ENCODE peak calls at places on chromosome 11, in five cellular contexts. C, R, W, J and U are unnamed samples. For H3K27me3, the result is how much of the 10 kb centered on the place peaks cover.

GRCh38 chr11:19955660-19956059 is 204.6 kb downstream of the DBX1 start:
- DNase-seq in R (no peak), C (no peak), J (no peak), W (no peak), U (no peak)

GRCh38 chr11:66419825-66420224 is 1.0 kb upstream of the NPAS4 start:
- DNase-seq in R (no peak), J (no peak), C (no peak), W (no peak), U (no peak)

GRCh38 chr11:69943066-69943465 is 123.8 kb upstream of the FGF3 start:
- DNase-seq in C (peak), J (no peak), W (no peak), R (peak), U (no peak)

GRCh38 chr11:112024178-112024777 is 930 bp upstream of the DLAT start:
- DNase-seq in W (no peak), C (no peak), R (no peak), J (no peak), U (no peak)

GRCh38 chr11:110505514-110506284 is 76.0 kb downstream of the FDX1 start:
- DNase-seq in R (no peak), J (no peak), C (no peak), W (no peak), U (no peak)

GRCh38 chr11:134512061-134512460 is 100.0 kb upstream of the B3GAT1 start:
- DNase-seq in C (no peak), W (no peak), J (no peak), R (peak), U (no peak)

GRCh38 chr11:7019500-7020182 is 505 bp downstream of the ZNF214 start:
- DNase-seq in C (peak), R (no peak), J (peak), W (peak), U (peak)

GRCh38 chr11:116981216-116981887 is 116.9 kb downstream of the SIK3 start:
- DNase-seq in W (no peak), C (no peak), R (no peak), J (no peak), U (no peak)

GRCh38 chr11:111417766-111418435 is 38.8 kb upstream of the POU2AF1 start:
- DNase-seq in R (no peak), W (peak), C (peak), J (peak), U (peak)

GRCh38 chr11:83744620-83745192 is 458.5 kb upstream of the CCDC90B start:
- DNase-seq in R (no peak), J (no peak), C (no peak), W (no peak), U (no peak)

GRCh38 chr11:57407941-57408475 is 17.6 kb upstream of the PRG2 start:
- DNase-seq in R (no peak), J (no peak), C (no peak), W (no peak), U (no peak)

GRCh38 chr11:111269146-111269868 is 23.8 kb downstream of the POU2AF2 start:
- DNase-seq in R (no peak), J (no peak), W (no peak), C (no peak), U (no peak)

GRCh38 chr11:8356216-8356615 is 92.5 kb upstream of the LMO1 start:
- DNase-seq in R (no peak), J (no peak), C (no peak), W (no peak), U (no peak)

GRCh38 chr11:56890584-56891305 is 98.0 kb upstream of the OR5AK2 start:
- DNase-seq in R (no peak), W (no peak), J (no peak), C (no peak), U (no peak)

GRCh38 chr11:111612211-111612610 is 10.0 kb downstream of the SIK2 start:
- DNase-seq in R (no peak), W (peak), J (no peak), C (no peak), U (no peak)

GRCh38 chr11:11178671-11179070 is 174.4 kb downstream of the CSNK2A3 start:
- DNase-seq in R (no peak), C (no peak), J (no peak), W (no peak), U (no peak)

GRCh38 chr11:106076421-106076922 is 675 bp downstream of the KBTBD3 start:
- DNase-seq in J (peak), R (no peak), C (peak), W (no peak), U (no peak)

GRCh38 chr11:10622957-10623787 is 54.7 kb upstream of the LYVE1 start:
- DNase-seq in R (no peak), J (peak), C (peak), W (no peak), U (no peak)

GRCh38 chr11:1639102-1639620 is 9.6 kb downstream of the KRTAP5-5 start:
- DNase-seq in C (no peak), J (no peak), R (peak), W (no peak), U (peak)

GRCh38 chr11:41954034-41954433 is 494.6 kb upstream of the LRRC4C start:
- DNase-seq in J (no peak), W (no peak), C (no peak), R (no peak), U (no peak)

GRCh38 chr11:1333091-1333772 is 23.8 kb upstream of the TOLLIP start:
- DNase-seq in R (no peak), W (no peak), C (no peak), J (no peak), U (no peak)

GRCh38 chr11:64339754-64340408 is at the start of gene CCDC88B:
- DNase-seq in W (no peak), J (no peak), C (peak), R (peak), U (no peak)

GRCh38 chr11:75428989-75429640 is 3.9 kb downstream of the KLHL35 start:
- DNase-seq in W (no peak), J (no peak), C (no peak), R (no peak), U (no peak)

GRCh38 chr11:30960387-30960992 is 374.3 kb upstream of the MPPED2 start:
- DNase-seq in R (no peak), C (no peak), J (peak), W (peak), U (no peak)

GRCh38 chr11:126815111-126815510 is 185.5 kb downstream of the KIRREL3 start:
- DNase-seq in W (peak), R (no peak), J (no peak), C (no peak), U (no peak)

GRCh38 chr11:47233989-47234668 is 14.5 kb downstream of the ACP2 start:
- DNase-seq in J (peak), W (peak), C (peak), R (no peak), U (no peak)

GRCh38 chr11:90251599-90251998 is 28.8 kb upstream of the CHORDC1 start:
- DNase-seq in W (no peak), R (no peak), J (no peak), C (no peak), U (no peak)
- H3K27me3 ChIP-seq in W (under half), R (under half), J (under half), C (under half), U (under half)

DNA sequence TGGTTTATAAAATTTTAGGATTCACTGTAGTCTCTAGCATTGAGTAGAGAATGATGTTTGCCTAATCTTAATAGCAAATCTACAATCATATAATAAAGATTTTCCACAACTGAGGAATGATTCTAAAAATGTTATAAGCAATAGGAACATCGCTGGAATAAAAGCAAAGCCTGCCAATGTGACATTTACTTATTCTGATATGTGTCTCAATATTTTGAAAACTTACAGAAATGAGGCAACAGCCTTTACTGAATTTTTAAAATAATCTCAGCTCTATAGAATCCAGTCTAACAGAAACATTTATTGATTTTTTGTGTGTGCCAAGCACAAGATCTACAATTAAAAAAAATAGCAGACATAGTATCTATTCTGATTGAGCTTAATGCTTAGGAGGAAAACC is 303.7 kb upstream of the CCDC179 start:
- DNase-seq in J (no peak), W (no peak), C (no peak), R (no peak), U (no peak)
- TF ChIP-seq POLR2A in J (no peak), W (no peak), C (no peak), R (no peak), U (no peak)

DNA sequence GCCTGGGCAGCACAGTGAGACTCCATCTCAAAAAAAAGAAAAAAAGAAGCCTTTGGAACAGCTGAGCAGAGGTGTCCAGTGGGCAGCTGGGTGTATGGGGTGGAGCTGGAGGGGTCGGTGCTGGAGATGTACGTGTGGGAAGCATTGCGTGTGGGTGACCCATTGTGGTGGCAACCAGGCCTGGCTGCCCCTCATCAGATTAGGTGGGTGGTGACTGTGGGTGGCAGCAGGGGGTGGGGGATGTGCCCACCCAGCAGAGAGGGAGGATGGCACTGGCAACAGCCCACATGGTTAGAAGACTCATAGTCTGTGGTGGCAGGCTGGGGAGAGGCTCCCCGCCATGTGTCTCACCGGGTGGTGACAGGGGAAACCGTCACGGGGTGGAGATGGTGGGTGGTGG is 27.6 kb downstream of the TP53I11 start:
- DNase-seq in J (no peak), W (no peak), C (no peak), R (no peak), U (no peak)
- H3K27me3 ChIP-seq in J (under half), W (under half), C (under half), R (under half), U (under half)

GRCh38 chr11:101439488-101439887 is 144.3 kb downstream of the TRPC6 start:
- DNase-seq in W (no peak), R (no peak), C (no peak), J (no peak), U (no peak)

GRCh38 chr11:101444164-101444563 is 139.6 kb downstream of the TRPC6 start:
- DNase-seq in J (peak), C (peak), R (peak), W (no peak), U (no peak)

GRCh38 chr11:101442936-101443521 is 140.8 kb downstream of the TRPC6 start:
- DNase-seq in W (no peak), J (no peak), R (no peak), C (no peak), U (no peak)

GRCh38 chr11:101442171-101442570 is 141.6 kb downstream of the TRPC6 start:
- DNase-seq in C (peak), J (peak), W (peak), R (no peak), U (no peak)

GRCh38 chr11:101441747-101442146 is 142.1 kb downstream of the TRPC6 start:
- DNase-seq in J (peak), W (no peak), R (peak), C (peak), U (no peak)
- TF ChIP-seq POLR2A in J (no peak), W (no peak), R (no peak), C (no peak), U (no peak)

GRCh38 chr11:122784325-122785155 is 53.8 kb upstream of the CRTAM start:
- DNase-seq in J (peak), R (no peak), W (peak), C (peak), U (peak)
- H3K27me3 ChIP-seq in J (under half), R (under half), W (under half), C (under half), U (under half)

GRCh38 chr11:72040497-72041363 is 39.6 kb downstream of the NUMA1 start:
- DNase-seq in J (peak), W (peak), C (peak), R (peak), U (peak)
- TF ChIP-seq POLR2A in J (peak), W (peak), C (no peak), R (no peak), U (peak)

DNA sequence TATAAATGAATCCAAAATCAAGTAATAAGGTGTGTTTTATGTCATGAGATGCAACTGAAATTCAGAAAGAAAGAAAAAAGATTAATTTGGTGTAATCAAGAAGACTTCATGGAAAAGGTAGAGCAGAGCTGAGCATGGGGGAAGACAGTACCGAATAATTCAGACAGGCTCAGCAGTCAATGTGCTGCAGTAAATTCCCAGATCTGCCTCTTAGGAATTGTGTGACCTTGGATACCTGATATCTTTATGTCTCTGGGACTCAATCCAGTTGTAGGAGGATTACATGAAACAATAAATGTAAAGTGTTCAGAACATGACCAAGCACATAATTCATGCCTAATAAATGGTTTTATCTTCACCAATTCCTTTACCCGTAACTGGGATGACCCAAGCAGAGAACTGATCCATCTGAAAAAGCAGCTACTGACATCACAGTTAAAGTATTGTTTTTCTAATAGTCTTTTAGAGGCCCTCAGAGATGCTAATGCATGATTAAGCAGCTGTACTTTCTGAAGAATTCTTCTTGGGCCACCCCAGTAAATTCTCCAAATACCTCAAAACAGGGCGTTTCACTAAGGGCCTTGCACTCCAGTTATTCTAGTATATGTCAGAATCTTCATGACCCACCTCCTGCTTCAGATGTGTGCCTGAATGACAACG is 7.8 kb downstream of the MS4A12 start:
- DNase-seq in J (no peak), R (no peak), C (no peak), W (no peak), U (no peak)
- H3K27me3 ChIP-seq in J (under half), R (under half), C (under half), W (under half), U (under half)

DNA sequence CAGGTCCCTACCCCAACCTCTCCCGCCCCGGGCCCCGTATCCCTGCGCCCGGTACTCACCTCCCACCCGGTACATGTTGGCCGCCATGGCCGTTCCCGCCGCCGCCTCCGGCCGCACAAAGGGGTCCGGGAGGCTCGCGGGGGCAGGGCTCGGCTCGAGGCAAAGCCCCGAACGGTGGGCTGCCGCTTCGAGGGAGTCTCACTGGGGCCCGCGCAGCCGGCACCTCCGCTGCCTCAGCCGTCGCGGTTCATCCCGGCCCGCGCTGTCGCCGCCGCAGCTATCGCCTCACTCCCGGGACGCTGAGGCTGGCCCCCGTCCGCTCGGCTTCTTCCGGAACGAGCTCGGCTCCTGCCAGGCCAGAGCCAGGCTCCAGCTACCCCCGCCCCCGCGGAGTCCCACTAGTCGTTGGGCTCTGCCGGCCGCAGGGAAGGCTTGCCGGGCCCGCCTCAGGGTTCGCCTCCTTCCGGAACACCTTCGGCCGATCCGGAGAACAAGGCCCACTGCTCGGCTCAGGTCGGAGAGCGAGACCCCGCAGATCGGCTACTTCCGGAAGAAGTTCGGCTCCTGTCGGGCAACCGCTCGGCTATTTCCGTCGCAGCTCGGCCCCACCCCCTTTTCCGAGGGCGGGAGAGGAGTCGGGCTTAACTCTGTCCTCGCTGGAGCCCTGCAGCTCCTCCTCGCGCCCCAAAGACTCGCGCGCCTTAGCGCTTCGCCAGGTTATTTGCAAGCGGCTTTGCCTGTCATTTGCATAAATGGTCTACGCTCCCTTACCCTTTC is at the start of gene MTA2:
- DNase-seq in J (peak), R (peak), W (peak), C (peak), U (peak)
- TF ChIP-seq POLR2A in J (peak), R (no peak), W (no peak), C (peak), U (no peak)

GRCh38 chr11:16606784-16607674 is 131.4 kb upstream of the C11orf58 start:
- DNase-seq in W (peak), R (peak), J (peak), C (peak), U (no peak)

GRCh38 chr11:16610213-16610737 is 128.2 kb upstream of the C11orf58 start:
- DNase-seq in W (no peak), R (no peak), C (no peak), J (no peak), U (no peak)

GRCh38 chr11:16605971-16606783 is 132.3 kb upstream of the C11orf58 start:
- DNase-seq in C (peak), W (peak), R (peak), J (peak), U (peak)

GRCh38 chr11:16609769-16610168 is 128.7 kb upstream of the C11orf58 start:
- DNase-seq in C (no peak), W (no peak), J (no peak), R (no peak), U (no peak)

DNA sequence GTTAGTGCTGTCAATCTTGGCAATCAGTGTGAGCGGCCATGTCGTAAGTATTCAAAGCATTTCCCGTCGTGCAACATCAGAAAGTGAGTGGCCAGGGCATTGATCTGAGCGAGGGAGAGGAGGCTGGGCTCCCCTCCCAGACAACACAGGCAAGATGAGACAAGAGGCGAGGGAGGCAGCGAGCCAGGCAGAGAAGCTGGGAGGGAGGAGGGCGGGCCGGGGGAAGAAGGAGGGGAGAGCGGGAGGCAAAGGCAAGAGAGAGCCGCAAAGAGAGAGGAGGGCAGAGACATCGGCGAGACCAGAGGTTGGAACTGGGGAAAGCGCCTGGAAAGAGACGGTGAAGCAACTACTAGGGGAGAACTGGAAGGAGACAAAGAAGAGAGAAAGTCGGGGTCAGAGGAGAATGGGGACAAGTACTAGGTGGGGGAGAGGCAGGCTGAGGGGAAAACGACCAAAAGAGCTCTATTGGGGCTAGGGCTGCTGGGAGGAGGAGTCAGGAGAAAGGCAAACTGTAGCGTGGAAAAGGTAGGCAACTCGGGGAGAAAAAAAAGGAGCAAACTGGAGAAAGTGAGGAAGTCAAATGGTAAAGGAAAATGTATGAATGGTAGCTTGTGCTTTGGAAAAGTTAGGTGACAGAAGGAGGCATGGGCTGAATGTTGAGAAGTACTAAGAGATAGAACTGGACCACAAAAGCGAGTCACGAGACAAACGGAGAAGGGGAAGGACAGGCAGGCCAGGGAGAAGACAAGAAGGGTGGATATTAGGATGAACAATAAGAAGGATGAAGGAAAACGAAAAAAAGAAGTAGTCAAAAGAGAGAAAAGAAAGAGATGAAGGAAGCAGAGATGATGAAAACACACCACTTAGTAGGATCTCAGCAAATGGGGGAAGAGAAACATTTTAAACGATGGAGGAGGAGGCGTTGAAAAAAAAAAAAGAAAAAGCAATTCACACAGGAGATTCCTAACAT is 130.5 kb upstream of the C11orf58 start:
- DNase-seq in J (peak), W (peak), C (peak), R (peak), U (peak)
- H3K27me3 ChIP-seq in J (under half), W (under half), C (under half), R (under half), U (under half)